ENCODE peak calls at places on chromosomes 1 and 21, in nine cellular contexts. One of them, this sample, is unnamed.

GRCh38 chr1:45490121-45490622 is 791 bp downstream of the TESK2 start:
- DNase-seq in stomach: no peak
- DNase-seq in suprapubic skin: no peak
- DNase-seq in SK-N-SH: no peak
- DNase-seq in GM12878: no peak
- DNase-seq in sigmoid colon: no peak
- DNase-seq in K562: no peak
- DNase-seq in H1: no peak
- DNase-seq in esophagus muscularis mucosa: no peak
- DNase-seq in this sample: no peak

GRCh38 chr21:26844258-26845065 is 747 bp downstream of the ADAMTS1 start:
- DNase-seq in stomach: no peak
- DNase-seq in suprapubic skin: no peak
- DNase-seq in SK-N-SH: peak
- DNase-seq in GM12878: no peak
- DNase-seq in sigmoid colon: peak
- DNase-seq in K562: no peak
- DNase-seq in H1: peak
- DNase-seq in esophagus muscularis mucosa: no peak
- DNase-seq in this sample: no peak

GRCh38 chr1:202084791-202085681 is 37.7 kb upstream of the GPR37L1 start:
- DNase-seq in stomach: peak
- DNase-seq in suprapubic skin: no peak
- DNase-seq in SK-N-SH: no peak
- DNase-seq in GM12878: no peak
- DNase-seq in sigmoid colon: no peak
- DNase-seq in K562: peak
- DNase-seq in H1: peak
- DNase-seq in esophagus muscularis mucosa: no peak
- DNase-seq in this sample: peak

GRCh38 chr1:55184859-55185258 is 30.3 kb downstream of the USP24 start:
- DNase-seq in stomach: no peak
- DNase-seq in suprapubic skin: no peak
- DNase-seq in SK-N-SH: no peak
- DNase-seq in GM12878: no peak
- DNase-seq in sigmoid colon: no peak
- DNase-seq in K562: no peak
- DNase-seq in H1: no peak
- DNase-seq in esophagus muscularis mucosa: no peak
- DNase-seq in this sample: no peak

GRCh38 chr1:185249563-185249962 is 67.5 kb downstream of the IVNS1ABP start:
- DNase-seq in stomach: no peak
- DNase-seq in suprapubic skin: no peak
- DNase-seq in SK-N-SH: no peak
- DNase-seq in GM12878: no peak
- DNase-seq in sigmoid colon: no peak
- DNase-seq in K562: no peak
- DNase-seq in H1: no peak
- DNase-seq in esophagus muscularis mucosa: no peak
- DNase-seq in this sample: no peak

GRCh38 chr21:39799178-39799577 is 54.2 kb downstream of the IGSF5 start:
- DNase-seq in stomach: no peak
- DNase-seq in suprapubic skin: no peak
- DNase-seq in SK-N-SH: no peak
- DNase-seq in GM12878: no peak
- DNase-seq in sigmoid colon: no peak
- DNase-seq in K562: no peak
- DNase-seq in H1: no peak
- DNase-seq in esophagus muscularis mucosa: no peak
- DNase-seq in this sample: no peak

GRCh38 chr21:26909972-26910371 is 56.9 kb downstream of the ADAMTS5 start:
- DNase-seq in stomach: no peak
- DNase-seq in suprapubic skin: no peak
- DNase-seq in SK-N-SH: no peak
- DNase-seq in GM12878: no peak
- DNase-seq in sigmoid colon: no peak
- DNase-seq in K562: no peak
- DNase-seq in H1: peak
- DNase-seq in esophagus muscularis mucosa: no peak
- DNase-seq in this sample: no peak

GRCh38 chr1:43135857-43136781 is 36.0 kb downstream of the EBNA1BP2 start:
- DNase-seq in stomach: no peak
- DNase-seq in suprapubic skin: no peak
- DNase-seq in SK-N-SH: no peak
- DNase-seq in GM12878: no peak
- DNase-seq in sigmoid colon: no peak
- DNase-seq in K562: no peak
- DNase-seq in H1: no peak
- DNase-seq in esophagus muscularis mucosa: no peak
- DNase-seq in this sample: no peak

DNA sequence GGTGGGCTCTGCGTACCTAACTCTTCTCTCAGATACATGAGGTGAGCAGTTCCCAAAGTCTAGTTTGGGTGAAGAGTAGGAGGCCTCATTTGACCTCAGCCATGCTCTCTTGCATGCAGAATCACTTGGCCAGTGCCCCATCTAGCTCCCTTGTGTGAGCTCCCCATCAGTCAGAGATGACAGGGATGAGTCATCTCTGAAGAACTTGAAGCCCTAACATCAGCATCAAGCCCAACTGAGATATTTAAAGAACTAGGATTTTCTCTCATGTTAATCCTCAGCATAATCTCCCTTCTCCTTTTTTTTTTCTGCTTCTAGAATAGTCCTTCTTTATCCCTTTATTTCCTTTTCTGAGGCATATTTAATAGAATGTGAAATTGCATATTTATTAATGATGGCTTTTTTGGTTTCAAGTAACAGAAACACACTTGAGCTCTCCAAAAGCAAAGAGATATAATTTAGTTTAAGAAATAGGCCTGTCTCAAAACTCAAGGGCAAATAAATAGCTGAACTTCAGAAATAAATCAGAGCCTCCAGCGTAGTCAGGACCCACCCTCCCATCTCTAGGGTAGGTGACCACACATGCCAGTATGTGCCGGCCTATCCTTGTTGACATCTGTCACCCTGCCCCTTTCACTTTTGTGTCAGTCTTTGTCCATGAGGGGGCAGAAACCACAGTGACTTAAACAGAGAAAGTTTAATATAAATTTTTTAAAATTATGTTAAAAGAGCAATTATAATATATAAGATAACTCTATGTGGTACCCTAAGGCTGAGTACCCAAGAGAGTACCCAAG is 112.3 kb downstream of the TSEN15 start:
- DNase-seq in stomach: no peak
- DNase-seq in suprapubic skin: no peak
- DNase-seq in SK-N-SH: no peak
- DNase-seq in GM12878: peak
- DNase-seq in sigmoid colon: no peak
- DNase-seq in K562: peak
- DNase-seq in H1: no peak
- DNase-seq in esophagus muscularis mucosa: peak
- DNase-seq in this sample: no peak
- TF ChIP-seq EP300 in stomach: no peak
- TF ChIP-seq EP300 in suprapubic skin: no peak
- TF ChIP-seq EP300 in SK-N-SH: peak
- TF ChIP-seq EP300 in GM12878: peak
- TF ChIP-seq EP300 in sigmoid colon: no peak
- TF ChIP-seq EP300 in K562: no peak
- TF ChIP-seq EP300 in H1: no peak
- TF ChIP-seq EP300 in esophagus muscularis mucosa: no peak
- TF ChIP-seq EP300 in this sample: no peak

DNA sequence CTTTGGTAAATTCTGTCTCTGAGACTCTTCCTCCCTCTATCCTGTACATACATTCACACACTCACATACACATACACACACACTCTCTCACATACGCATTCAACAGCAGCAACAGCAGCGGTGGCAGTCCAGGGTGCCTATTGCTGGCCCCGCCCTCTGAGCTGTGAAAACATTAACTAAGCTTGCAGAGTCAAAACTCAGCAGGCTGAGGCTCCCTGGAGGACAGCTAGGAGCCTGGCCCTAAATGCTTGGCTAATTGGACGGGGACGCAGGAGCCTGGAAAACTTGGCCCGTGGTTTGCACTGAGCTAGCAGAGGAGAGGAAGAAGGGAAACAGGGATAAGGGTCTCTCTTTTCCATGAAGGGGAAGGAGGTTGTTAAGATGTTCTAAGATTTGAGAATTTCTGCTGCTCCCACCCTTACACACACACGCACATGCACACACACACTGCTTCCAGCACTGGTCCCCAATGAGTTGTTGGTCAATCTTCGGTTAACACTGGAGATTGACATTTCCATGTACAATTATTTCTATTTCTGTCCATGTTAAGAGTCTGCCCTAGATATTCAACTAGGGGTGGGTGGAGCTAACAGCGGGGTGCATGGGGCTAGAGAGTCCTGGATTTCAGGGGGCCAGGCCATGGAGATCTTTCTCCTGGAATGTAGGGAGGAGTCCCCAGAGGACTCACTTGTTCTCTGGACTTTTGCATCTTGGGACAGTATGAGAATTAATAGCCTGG is 94.2 kb downstream of the PLXNA2 start:
- DNase-seq in stomach: peak
- DNase-seq in suprapubic skin: no peak
- DNase-seq in SK-N-SH: no peak
- DNase-seq in GM12878: no peak
- DNase-seq in sigmoid colon: peak
- DNase-seq in K562: no peak
- DNase-seq in H1: no peak
- DNase-seq in esophagus muscularis mucosa: no peak
- DNase-seq in this sample: no peak
- TF ChIP-seq POLR2AphosphoS5 in stomach: no peak
- TF ChIP-seq POLR2AphosphoS5 in suprapubic skin: no peak
- TF ChIP-seq POLR2AphosphoS5 in SK-N-SH: no peak
- TF ChIP-seq POLR2AphosphoS5 in GM12878: no peak
- TF ChIP-seq POLR2AphosphoS5 in sigmoid colon: no peak
- TF ChIP-seq POLR2AphosphoS5 in K562: no peak
- TF ChIP-seq POLR2AphosphoS5 in H1: no peak
- TF ChIP-seq POLR2AphosphoS5 in esophagus muscularis mucosa: no peak
- TF ChIP-seq POLR2AphosphoS5 in this sample: no peak

GRCh38 chr21:41766051-41766882 is 585 bp downstream of the RIPK4 start:
- DNase-seq in stomach: no peak
- DNase-seq in suprapubic skin: no peak
- DNase-seq in SK-N-SH: no peak
- DNase-seq in GM12878: no peak
- DNase-seq in sigmoid colon: peak
- DNase-seq in K562: no peak
- DNase-seq in H1: peak
- DNase-seq in esophagus muscularis mucosa: no peak
- DNase-seq in this sample: no peak

GRCh38 chr21:41763996-41764395 is 2.9 kb downstream of the RIPK4 start:
- DNase-seq in stomach: no peak
- DNase-seq in suprapubic skin: no peak
- DNase-seq in SK-N-SH: no peak
- DNase-seq in GM12878: no peak
- DNase-seq in sigmoid colon: no peak
- DNase-seq in K562: no peak
- DNase-seq in H1: no peak
- DNase-seq in esophagus muscularis mucosa: no peak
- DNase-seq in this sample: no peak

GRCh38 chr21:41765393-41765950 is 1.4 kb downstream of the RIPK4 start:
- DNase-seq in stomach: no peak
- DNase-seq in suprapubic skin: no peak
- DNase-seq in SK-N-SH: no peak
- DNase-seq in GM12878: no peak
- DNase-seq in sigmoid colon: peak
- DNase-seq in K562: no peak
- DNase-seq in H1: no peak
- DNase-seq in esophagus muscularis mucosa: no peak
- DNase-seq in this sample: no peak

GRCh38 chr21:41763398-41763931 is 3.4 kb downstream of the RIPK4 start:
- DNase-seq in stomach: no peak
- DNase-seq in suprapubic skin: no peak
- DNase-seq in SK-N-SH: no peak
- DNase-seq in GM12878: no peak
- DNase-seq in sigmoid colon: no peak
- DNase-seq in K562: no peak
- DNase-seq in H1: no peak
- DNase-seq in esophagus muscularis mucosa: no peak
- DNase-seq in this sample: no peak

DNA sequence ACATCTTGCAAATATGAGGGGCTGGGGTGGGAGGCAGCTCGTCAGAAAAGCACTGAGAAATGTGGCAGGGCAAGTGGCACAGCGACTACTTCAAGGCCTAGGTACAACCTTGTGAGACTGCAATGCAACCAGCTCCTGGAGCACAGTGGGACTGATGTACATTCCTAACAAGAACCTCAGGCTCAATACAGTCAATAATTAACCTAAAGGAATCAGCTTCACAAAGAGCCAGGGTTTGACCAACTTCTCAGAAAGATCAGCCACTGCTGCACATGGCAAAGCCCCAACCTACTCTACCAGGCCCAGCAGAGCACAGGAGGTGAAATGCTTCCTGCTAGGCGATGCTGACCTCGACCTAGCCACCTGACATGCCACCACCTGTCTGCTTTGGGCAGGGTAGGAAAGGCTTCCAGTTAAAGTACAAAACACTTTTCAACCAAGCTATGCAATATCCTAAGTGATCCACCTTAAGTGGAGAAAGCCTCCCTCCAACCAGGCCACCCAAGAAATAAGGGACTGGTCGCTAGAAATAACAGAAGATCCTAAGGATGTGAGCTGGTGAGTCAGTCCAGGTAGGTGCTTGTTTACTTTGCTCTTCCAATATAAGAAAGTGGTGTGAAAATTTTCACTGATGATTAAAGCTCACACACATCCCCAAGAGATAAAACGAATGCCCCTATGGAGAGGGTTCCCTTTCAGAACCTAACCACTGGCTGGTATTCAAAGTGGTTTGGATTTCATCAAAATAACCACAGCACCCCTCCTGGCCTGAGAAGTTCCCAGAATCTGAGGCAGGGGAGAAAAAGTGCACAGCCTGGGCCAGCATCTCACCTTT is 2.1 kb downstream of the RIPK4 start:
- DNase-seq in stomach: peak
- DNase-seq in suprapubic skin: no peak
- DNase-seq in SK-N-SH: no peak
- DNase-seq in GM12878: no peak
- DNase-seq in sigmoid colon: peak
- DNase-seq in K562: no peak
- DNase-seq in H1: no peak
- DNase-seq in esophagus muscularis mucosa: no peak
- DNase-seq in this sample: no peak
- TF ChIP-seq EP300 in stomach: no peak
- TF ChIP-seq EP300 in suprapubic skin: no peak
- TF ChIP-seq EP300 in SK-N-SH: no peak
- TF ChIP-seq EP300 in GM12878: no peak
- TF ChIP-seq EP300 in sigmoid colon: no peak
- TF ChIP-seq EP300 in K562: no peak
- TF ChIP-seq EP300 in H1: no peak
- TF ChIP-seq EP300 in esophagus muscularis mucosa: no peak
- TF ChIP-seq EP300 in this sample: no peak

GRCh38 chr21:42732033-42732410 is 78.6 kb downstream of the PDE9A start:
- DNase-seq in stomach: no peak
- DNase-seq in suprapubic skin: no peak
- DNase-seq in SK-N-SH: no peak
- DNase-seq in GM12878: no peak
- DNase-seq in sigmoid colon: peak
- DNase-seq in K562: no peak
- DNase-seq in H1: no peak
- DNase-seq in esophagus muscularis mucosa: no peak
- DNase-seq in this sample: peak

GRCh38 chr21:42734323-42734971 is 81.0 kb downstream of the PDE9A start:
- DNase-seq in stomach: no peak
- DNase-seq in suprapubic skin: no peak
- DNase-seq in SK-N-SH: no peak
- DNase-seq in GM12878: no peak
- DNase-seq in sigmoid colon: peak
- DNase-seq in K562: no peak
- DNase-seq in H1: no peak
- DNase-seq in esophagus muscularis mucosa: no peak
- DNase-seq in this sample: no peak

GRCh38 chr21:42733874-42734273 is 80.5 kb downstream of the PDE9A start:
- DNase-seq in stomach: no peak
- DNase-seq in suprapubic skin: peak
- DNase-seq in SK-N-SH: no peak
- DNase-seq in GM12878: no peak
- DNase-seq in sigmoid colon: peak
- DNase-seq in K562: no peak
- DNase-seq in H1: no peak
- DNase-seq in esophagus muscularis mucosa: no peak
- DNase-seq in this sample: no peak

GRCh38 chr21:42733037-42733632 is 79.7 kb downstream of the PDE9A start:
- DNase-seq in stomach: no peak
- DNase-seq in suprapubic skin: peak
- DNase-seq in SK-N-SH: no peak
- DNase-seq in GM12878: no peak
- DNase-seq in sigmoid colon: peak
- DNase-seq in K562: no peak
- DNase-seq in H1: no peak
- DNase-seq in esophagus muscularis mucosa: no peak
- DNase-seq in this sample: no peak

DNA sequence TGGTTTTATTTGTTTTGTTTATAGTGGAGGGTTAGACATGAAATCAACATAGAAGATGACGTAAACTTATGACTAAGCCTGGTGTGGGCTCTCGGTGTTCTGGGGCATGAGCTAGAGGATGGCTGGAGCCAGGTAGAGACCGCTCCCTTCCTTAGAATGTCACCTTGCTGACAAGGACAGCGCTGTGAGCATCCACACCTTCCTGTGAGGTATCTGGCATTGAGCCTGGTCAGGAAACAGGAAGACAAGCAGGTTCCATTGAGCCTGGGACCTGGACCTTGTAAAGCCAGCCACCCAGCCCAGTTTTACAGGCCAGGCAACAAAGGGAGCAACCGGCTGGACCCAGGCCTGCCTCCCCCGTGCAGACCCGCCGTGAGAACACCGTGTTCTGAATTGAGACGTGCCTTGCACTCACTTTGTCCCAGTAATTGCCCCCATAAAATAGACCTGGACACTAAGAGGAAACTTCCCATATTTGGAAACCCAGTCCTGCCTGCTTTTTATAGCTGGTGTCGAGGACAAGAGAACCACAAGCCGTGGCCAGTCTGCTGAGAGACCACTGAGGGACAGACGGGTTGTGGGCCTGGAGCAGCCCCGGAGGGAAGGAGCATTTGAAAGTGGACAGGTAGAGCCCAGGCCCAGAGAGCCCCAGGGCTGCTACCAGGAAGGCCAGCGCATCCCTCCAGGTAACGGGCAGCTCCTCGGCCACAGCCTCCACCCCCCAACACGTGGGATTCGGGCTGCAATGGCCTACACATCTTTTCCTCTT is 78.0 kb downstream of the PDE9A start:
- DNase-seq in stomach: no peak
- DNase-seq in suprapubic skin: peak
- DNase-seq in SK-N-SH: no peak
- DNase-seq in GM12878: no peak
- DNase-seq in sigmoid colon: peak
- DNase-seq in K562: no peak
- DNase-seq in H1: no peak
- DNase-seq in esophagus muscularis mucosa: no peak
- DNase-seq in this sample: no peak
- TF ChIP-seq POLR2AphosphoS5 in stomach: no peak
- TF ChIP-seq POLR2AphosphoS5 in suprapubic skin: no peak
- TF ChIP-seq POLR2AphosphoS5 in SK-N-SH: no peak
- TF ChIP-seq POLR2AphosphoS5 in GM12878: no peak
- TF ChIP-seq POLR2AphosphoS5 in sigmoid colon: peak
- TF ChIP-seq POLR2AphosphoS5 in K562: no peak
- TF ChIP-seq POLR2AphosphoS5 in H1: no peak
- TF ChIP-seq POLR2AphosphoS5 in esophagus muscularis mucosa: no peak
- TF ChIP-seq POLR2AphosphoS5 in this sample: no peak

This sample was measured in upper lobe of left lung.